ENCODE peak calls at places on chromosomes 13 and 19, in four cellular contexts. D is transverse colon, F is H1, V is lower leg skin. G is an unnamed sample.

GRCh38 chr19:39424934-39425333 is 10.8 kb downstream of the RPS16 start:
- DNase-seq in D (no peak), V (no peak), F (no peak), G (no peak)

GRCh38 chr19:45848922-45849321 is 14.0 kb downstream of the SYMPK start:
- DNase-seq in F (no peak), V (no peak), D (no peak), G (no peak)

GRCh38 chr19:33227870-33228599 is 2.4 kb upstream of the SLC7A10 start:
- DNase-seq in D (no peak), F (no peak), V (no peak), G (no peak)

GRCh38 chr13:41915096-41915495 is 45.8 kb downstream of the VWA8 start:
- DNase-seq in F (no peak), V (no peak), D (no peak), G (no peak)

GRCh38 chr13:50531917-50532899 is 311.3 kb downstream of the DLEU7 start:
- DNase-seq in V (no peak), F (no peak), D (no peak), G (no peak)

GRCh38 chr13:26518433-26519084 is 38.9 kb upstream of the WASF3 start:
- DNase-seq in D (no peak), F (no peak), V (no peak), G (no peak)

GRCh38 chr13:81639984-81640582 is 1299.2 kb upstream of the SPRY2 start:
- DNase-seq in F (no peak), V (no peak), D (no peak), G (no peak)

GRCh38 chr19:37899453-37899852 is 6.9 kb downstream of the WDR87 start:
- DNase-seq in D (no peak), F (no peak), V (no peak), G (no peak)

GRCh38 chr13:80486407-80486806 is 145.5 kb upstream of the SPRY2 start:
- DNase-seq in V (peak), F (no peak), D (no peak), G (peak)

GRCh38 chr13:114140131-114140908 is 7.9 kb upstream of the RASA3 start:
- DNase-seq in V (no peak), F (no peak), D (peak), G (peak)

GRCh38 chr19:38727306-38727867 is 16.9 kb downstream of the CAPN12 start:
- DNase-seq in D (no peak), F (no peak), V (no peak), G (no peak)

GRCh38 chr19:10550336-10550735 is 6.6 kb downstream of the ATG4D start:
- DNase-seq in D (no peak), V (no peak), F (no peak), G (no peak)

GRCh38 chr13:19845758-19846157 is 17.7 kb downstream of the ZMYM5 start:
- DNase-seq in D (no peak), F (no peak), V (no peak), G (peak)

GRCh38 chr13:101150998-101151397 is 265.3 kb downstream of the NALCN start:
- DNase-seq in D (no peak), V (no peak), F (no peak), G (no peak)

GRCh38 chr19:11984986-11985385 is 20.1 kb downstream of the ZNF763 start:
- DNase-seq in V (no peak), F (no peak), D (no peak), G (peak)

GRCh38 chr13:41054212-41054877 is 7.0 kb upstream of the WBP4 start:
- DNase-seq in V (no peak), F (no peak), D (peak), G (peak)

GRCh38 chr13:97386832-97387486 is 47.0 kb upstream of the RAP2A start:
- DNase-seq in F (no peak), D (peak), V (no peak), G (no peak)

GRCh38 chr13:71218960-71219359 is 648.0 kb downstream of the DACH1 start:
- DNase-seq in D (no peak), V (no peak), F (no peak), G (peak)

GRCh38 chr19:34932494-34932893 is 5.8 kb downstream of the ZNF30 start:
- DNase-seq in V (no peak), F (no peak), D (no peak), G (no peak)

GRCh38 chr19:34926361-34926684 is 380 bp upstream of the ZNF30 start:
- DNase-seq in D (no peak), V (no peak), F (no peak), G (no peak)

GRCh38 chr19:34925278-34925855 is 1.3 kb upstream of the ZNF30 start:
- DNase-seq in F (no peak), V (no peak), D (no peak), G (no peak)

GRCh38 chr19:34926685-34927375 is at the start of gene ZNF30:
- DNase-seq in D (peak), F (peak), V (peak), G (peak)
- TF ChIP-seq POLR2A in D (peak), F (peak), V (no peak), G (no peak)

GRCh38 chr13:74133657-74134201 is 475 bp downstream of the KLF12 start:
- DNase-seq in V (peak), D (peak), F (peak), G (no peak)
- TF ChIP-seq POLR2A in V (no peak), D (peak), F (peak), G (no peak)

DNA sequence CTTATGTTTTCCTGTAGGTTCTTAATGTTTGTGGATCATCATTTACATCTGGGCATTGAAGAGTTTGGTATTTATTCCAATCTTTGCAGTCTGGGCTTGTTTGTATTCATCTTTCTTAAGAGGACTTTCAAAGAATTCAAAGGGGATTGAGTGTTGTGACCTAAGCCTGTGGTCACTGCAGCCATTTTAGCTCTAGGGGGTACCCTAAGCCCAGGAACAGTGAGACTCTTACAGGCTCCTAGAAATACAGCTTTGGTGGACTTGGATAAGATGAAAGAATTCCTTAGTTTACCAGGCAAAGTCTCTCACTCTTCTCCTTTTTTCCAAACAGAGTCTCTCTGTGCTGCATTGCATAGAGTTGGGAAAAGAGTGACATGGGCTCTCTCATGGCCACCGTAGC is 2539.0 kb upstream of the PCDH20 start:
- DNase-seq in F (no peak), V (no peak), D (no peak), G (no peak)
- TF ChIP-seq POLR2A in F (no peak), V (no peak), D (no peak), G (no peak)

GRCh38 chr19:49114630-49115363 is 627 bp downstream of the LIN7B start:
- DNase-seq in V (peak), F (no peak), D (peak), G (peak)
- TF ChIP-seq POLR2A in V (no peak), F (no peak), D (peak), G (no peak)

GRCh38 chr19:52270266-52270885 is 989 bp downstream of the ZNF766 start:
- DNase-seq in F (no peak), V (no peak), D (peak), G (peak)

GRCh38 chr19:52273301-52273700 is 3.9 kb downstream of the ZNF766 start:
- DNase-seq in V (no peak), F (no peak), D (no peak), G (no peak)

GRCh38 chr19:52274191-52274590 is 4.8 kb downstream of the ZNF766 start:
- DNase-seq in D (no peak), F (no peak), V (no peak), G (no peak)

DNA sequence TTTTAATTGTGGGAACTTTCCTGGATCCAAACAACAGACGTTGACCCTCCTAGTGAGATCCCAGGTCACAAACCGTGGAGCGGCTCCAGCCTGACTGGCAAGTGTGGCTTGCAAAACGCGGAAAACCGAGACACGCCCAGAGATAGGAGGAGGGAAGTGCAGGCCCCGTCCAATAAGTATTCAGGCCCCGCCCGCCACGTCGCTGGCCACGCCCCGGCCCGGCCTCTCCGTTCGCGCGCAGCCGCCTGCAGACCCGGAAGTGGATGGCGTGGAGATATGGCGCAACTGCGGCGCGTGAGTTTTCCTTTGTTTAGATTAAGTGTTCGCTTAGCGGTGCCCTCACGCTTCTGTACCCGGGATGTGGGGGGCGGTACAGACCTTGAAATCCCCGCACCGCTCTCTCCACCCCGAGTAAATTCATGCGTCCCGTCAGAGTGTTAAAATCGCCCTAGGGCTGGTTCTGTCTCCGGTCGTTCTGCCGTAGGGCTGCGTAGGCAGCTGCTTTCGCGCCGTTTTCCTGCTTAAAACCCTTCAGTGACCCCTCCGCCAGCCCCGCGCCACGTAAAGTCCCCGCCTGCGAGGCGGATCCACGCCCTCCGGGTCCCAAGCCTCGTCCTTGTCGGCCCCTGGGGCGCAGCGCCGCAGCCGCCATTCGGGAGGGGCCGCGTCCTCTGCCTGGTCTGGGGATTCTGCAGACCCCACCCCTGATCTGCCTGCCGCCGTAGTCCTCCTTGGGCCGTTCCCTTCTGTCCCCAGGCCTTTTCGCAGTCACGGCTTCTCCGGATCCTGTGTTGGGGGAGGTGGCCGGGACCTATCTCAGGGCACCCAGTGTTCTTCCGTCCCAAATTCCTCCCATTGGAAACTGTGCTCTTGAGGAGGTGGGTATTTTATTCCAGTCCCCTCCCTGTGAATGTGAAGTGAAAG is at the start of gene ZNF766:
- DNase-seq in F (peak), D (peak), V (peak), G (peak)
- TF ChIP-seq POLR2A in F (peak), D (peak), V (peak), G (peak)

DNA sequence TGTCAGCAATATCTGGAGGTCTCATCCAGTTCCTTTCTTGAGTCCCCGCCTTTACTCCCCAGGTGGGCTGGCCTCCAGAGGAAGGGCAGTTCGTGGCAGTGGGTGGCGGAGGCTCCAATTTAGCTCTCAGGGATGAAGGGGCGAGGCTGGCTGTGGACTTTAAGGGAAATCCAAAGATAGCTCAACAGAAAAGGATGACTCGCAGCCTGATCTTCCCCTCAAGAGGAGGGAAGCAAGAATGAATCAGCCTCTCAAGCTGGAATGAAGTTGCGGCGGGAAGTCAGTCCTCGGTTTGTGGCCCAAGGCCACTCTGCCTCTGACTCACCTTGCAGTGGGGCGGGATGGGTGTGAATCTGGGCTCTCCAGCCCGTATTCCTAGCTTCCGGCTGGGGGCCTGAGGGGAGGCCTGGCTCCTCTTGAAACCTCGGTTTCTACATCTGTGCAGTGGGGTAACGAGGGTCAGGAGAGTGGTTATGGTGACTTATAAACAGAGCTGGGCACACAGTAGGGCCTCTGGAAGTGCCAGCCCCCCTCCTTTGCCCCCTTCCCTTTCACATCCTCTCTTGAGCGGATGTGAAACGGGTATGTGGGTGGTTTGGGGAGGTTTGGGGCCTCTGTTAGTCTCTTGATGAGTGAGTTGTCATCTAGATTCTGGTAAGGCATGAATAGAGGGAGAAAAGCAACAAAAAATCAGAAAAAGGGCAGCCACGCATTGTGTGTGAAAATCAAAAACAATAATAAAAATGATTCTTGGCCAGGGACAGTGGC is 10.5 kb upstream of the SMG9 start:
- DNase-seq in V (peak), D (peak), F (no peak), G (peak)
- TF ChIP-seq POLR2A in V (no peak), D (no peak), F (no peak), G (no peak)

DNA sequence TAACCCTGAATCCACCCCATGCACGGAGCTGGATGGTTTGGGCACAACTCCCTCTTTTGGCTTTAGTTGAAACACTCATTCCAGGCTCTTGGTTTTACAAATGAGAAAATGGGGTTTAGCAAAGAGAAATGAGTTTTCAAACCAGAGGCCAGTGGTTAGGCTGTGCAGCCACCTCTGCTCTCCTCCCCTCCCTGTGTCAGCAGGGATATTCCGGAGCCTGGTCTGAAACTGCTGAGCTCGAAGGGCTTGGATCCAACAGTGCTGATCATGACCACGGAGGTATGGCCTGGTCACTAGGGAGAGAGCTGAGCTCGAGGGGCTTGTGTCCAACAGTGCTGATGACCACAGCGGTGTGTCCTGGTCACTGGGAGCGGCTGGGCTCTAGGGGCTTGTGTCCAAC is 41.5 kb downstream of the ZNF787 start:
- DNase-seq in F (no peak), D (no peak), V (no peak), G (no peak)
- TF ChIP-seq POLR2A in F (no peak), D (no peak), V (no peak), G (no peak)

GRCh38 chr19:50660083-50660366 is 10.8 kb downstream of the C19orf81 start:
- DNase-seq in D (no peak), V (no peak), F (no peak), G (no peak)

GRCh38 chr19:50657672-50658437 is 8.6 kb downstream of the C19orf81 start:
- DNase-seq in V (peak), D (peak), F (peak), G (peak)

GRCh38 chr19:50657222-50657669 is 8.0 kb downstream of the C19orf81 start:
- DNase-seq in V (no peak), D (no peak), F (no peak), G (no peak)

GRCh38 chr19:50659318-50660082 is 10.3 kb downstream of the C19orf81 start:
- DNase-seq in D (no peak), F (no peak), V (no peak), G (no peak)

GRCh38 chr19:50658438-50659317 is 9.4 kb downstream of the C19orf81 start:
- DNase-seq in F (peak), D (peak), V (peak), G (peak)
- TF ChIP-seq POLR2A in F (peak), D (no peak), V (no peak), G (peak)

G was measured in erythroblast.